ENCODE peak calls at places on chromosomes 3 and 15, in four cellular contexts. L, P, O and T are unnamed samples.

GRCh38 chr3:191353022-191353777 is 22.9 kb upstream of the UTS2B start:
- DNase-seq in P (no peak), L (no peak), O (no peak), T (peak; percentile 72)

GRCh38 chr3:50453907-50454306 is 49.5 kb downstream of the CACNA2D2 start:
- DNase-seq in L (no peak), O (no peak), P (no peak), T (no peak)

GRCh38 chr3:194756460-194757355 is 71.0 kb downstream of the FAM43A start:
- DNase-seq in O (no peak), P (peak; percentile 20), L (no peak), T (no peak)

GRCh38 chr3:146468234-146468931 is 978 bp downstream of the PLSCR2 start:
- DNase-seq in L (peak; percentile 50), O (no peak), P (no peak), T (peak; percentile 1)

GRCh38 chr3:154616298-154616697 is 186.3 kb upstream of the GPR149 start:
- DNase-seq in O (no peak), P (no peak), L (no peak), T (no peak)

GRCh38 chr3:133965906-133966305 is 63.8 kb downstream of the SLCO2A1 start:
- DNase-seq in O (no peak), P (no peak), L (no peak), T (no peak)

GRCh38 chr3:150238043-150238802 is 169.9 kb upstream of the TSC22D2 start:
- DNase-seq in P (no peak), L (no peak), O (no peak), T (no peak)

GRCh38 chr3:58432905-58433304 is 727 bp downstream of the PDHB start:
- DNase-seq in O (no peak), L (no peak), P (no peak), T (no peak)

GRCh38 chr15:85129881-85130280 is 148.2 kb downstream of the PDE8A start:
- DNase-seq in P (no peak), O (no peak), L (no peak), T (no peak)

GRCh38 chr3:50211930-50212329 is 6.9 kb downstream of the SLC38A3 start:
- DNase-seq in L (no peak), P (no peak), O (no peak), T (peak; percentile 84)

GRCh38 chr3:138197058-138197457 is 10.0 kb downstream of the ARMC8 start:
- DNase-seq in O (no peak), P (no peak), L (no peak), T (peak; percentile 52)

GRCh38 chr15:52020253-52021085 is 1.4 kb downstream of the MAPK6 start:
- DNase-seq in P (no peak), L (peak; percentile 22), O (no peak), T (peak; percentile 41)

GRCh38 chr15:95918525-95918924 is 412.0 kb upstream of the NR2F2 start:
- DNase-seq in O (no peak), L (no peak), P (no peak), T (no peak)

GRCh38 chr3:109806929-109807328 is 469.6 kb upstream of the DPPA4 start:
- DNase-seq in O (peak; percentile 11), P (no peak), L (no peak), T (peak; percentile 59)

GRCh38 chr3:61985020-61985419 is 388.3 kb downstream of the FEZF2 start:
- DNase-seq in O (no peak), P (no peak), L (no peak), T (peak; percentile 71)

GRCh38 chr15:77610731-77611130 is 22.0 kb downstream of the LINGO1 start:
- DNase-seq in L (no peak), P (no peak), O (no peak), T (no peak)

GRCh38 chr15:58549013-58549779 is 117.4 kb downstream of the LIPC start:
- DNase-seq in O (no peak), P (no peak), L (no peak), T (no peak)

GRCh38 chr15:66698318-66698961 is 3.6 kb upstream of the SMAD6 start:
- DNase-seq in L (peak; percentile 43), O (no peak), P (peak; percentile 15), T (no peak)

GRCh38 chr3:129291487-129291886 is 12.8 kb downstream of the HMCES start:
- DNase-seq in L (no peak), P (no peak), O (no peak), T (no peak)

GRCh38 chr3:31532587-31533168 is at the start of gene STT3B:
- DNase-seq in P (no peak), O (peak; percentile 74), L (peak; percentile 72), T (peak; percentile 49)

GRCh38 chr3:56988874-56989433 is 71.5 kb upstream of the SPATA12 start:
- DNase-seq in P (peak; percentile 86), O (peak; percentile 46), L (peak; percentile 74), T (peak; percentile 65)

GRCh38 chr3:142992323-142992722 is 9.0 kb upstream of the U2SURP start:
- DNase-seq in P (no peak), O (no peak), L (no peak), T (no peak)

GRCh38 chr15:68252925-68253534 is 23.5 kb upstream of the CLN6 start:
- DNase-seq in L (peak; percentile 78), O (no peak), P (peak; percentile 29), T (peak; percentile 82)

GRCh38 chr3:99862208-99862607 is 44.5 kb downstream of the CMSS1 start:
- DNase-seq in P (no peak), O (no peak), L (no peak), T (peak; percentile 65)

GRCh38 chr3:15647629-15648167 is 46.2 kb downstream of the BTD start:
- DNase-seq in O (peak; percentile 31), P (no peak), L (no peak), T (peak; percentile 81)

GRCh38 chr3:37992271-37993066 is 1.9 kb downstream of the VILL start:
- DNase-seq in P (no peak), O (no peak), L (no peak), T (no peak)

GRCh38 chr3:128782282-128783146 is 56.5 kb downstream of the RAB7A start:
- DNase-seq in L (no peak), O (no peak), P (no peak), T (no peak)

GRCh38 chr15:27258287-27258686 is 287.3 kb downstream of the GABRG3 start:
- DNase-seq in L (no peak), O (no peak), P (no peak), T (no peak)

GRCh38 chr3:197487911-197488391 is 67.8 kb downstream of the BDH1 start:
- DNase-seq in L (peak; percentile 63), P (no peak), O (no peak), T (peak; percentile 95)

GRCh38 chr3:138774529-138775253 is 60.0 kb downstream of the PIK3CB start:
- DNase-seq in P (peak; percentile 51), O (no peak), L (peak; percentile 99), T (peak; percentile 100)

GRCh38 chr3:188279696-188280398 is 125.9 kb downstream of the LPP start:
- DNase-seq in O (no peak), L (no peak), P (no peak), T (no peak)

GRCh38 chr3:154338570-154338969 is 14.3 kb upstream of the DHX36 start:
- DNase-seq in P (no peak), L (no peak), O (no peak), T (no peak)

GRCh38 chr15:54820811-54821210 is 375.9 kb downstream of the RSL24D1 start:
- DNase-seq in L (no peak), O (no peak), P (no peak), T (no peak)